ENCODE peak calls at places on chromosomes 6 and 20, in six cellular contexts. E, M, B, X, V and L are unnamed samples.
A peak's percentile ranks its signal among the peaks of the same experiment; 100 is the strongest.

GRCh38 chr6:130559166-130559565 is 193.3 kb downstream of the TMEM200A start:
- DNase-seq in E (peak; percentile 12), V (no peak), M (no peak), X (no peak), B (no peak), L (no peak)

GRCh38 chr6:163415620-163416379 is 1.3 kb downstream of the QKI start:
- DNase-seq in M (no peak), B (peak; percentile 61), V (peak; percentile 90), X (peak; percentile 72), E (peak; percentile 67), L (peak; percentile 85)

GRCh38 chr6:46378882-46379405 is 112.3 kb downstream of the RCAN2 start:
- DNase-seq in X (no peak), M (no peak), E (no peak), V (no peak), B (no peak), L (no peak)

GRCh38 chr6:30060634-30060981 is 457 bp upstream of the POLR1H start:
- DNase-seq in M (no peak), E (peak; percentile 46), B (no peak), V (peak; percentile 85), X (no peak), L (peak; percentile 50)

GRCh38 chr6:12602342-12602741 is 114.2 kb upstream of the PHACTR1 start:
- DNase-seq in M (no peak), E (peak; percentile 51), B (no peak), V (no peak), X (no peak), L (no peak)

GRCh38 chr6:149473080-149474052 is 11.4 kb downstream of the ZC3H12D start:
- DNase-seq in B (no peak), M (no peak), V (peak; percentile 79), E (peak; percentile 20), X (no peak), L (no peak)

GRCh38 chr6:110949679-110950285 is 8.7 kb upstream of the GTF3C6 start:
- DNase-seq in M (peak; percentile 12), X (no peak), V (no peak), E (peak; percentile 59), B (no peak), L (no peak)

GRCh38 chr20:54680872-54681297 is 205.5 kb downstream of the DOK5 start:
- DNase-seq in V (no peak), B (no peak), X (peak; percentile 74), E (peak; percentile 64), M (peak; percentile 15), L (no peak)

GRCh38 chr6:165889636-165890403 is 226.8 kb upstream of the PDE10A start:
- DNase-seq in E (peak; percentile 72), X (peak; percentile 87), V (no peak), B (peak; percentile 25), M (peak; percentile 13), L (no peak)

GRCh38 chr6:33828764-33829731 is 25.2 kb upstream of the MLN start:
- DNase-seq in V (no peak), M (no peak), E (peak; percentile 41), X (peak; percentile 90), B (no peak), L (no peak)

GRCh38 chr20:58081842-58082241 is 146.6 kb downstream of the ANKRD60 start:
- DNase-seq in V (no peak), E (peak; percentile 58), B (no peak), X (no peak), M (no peak), L (no peak)

GRCh38 chr6:113598786-113599185 is 258.4 kb upstream of the MARCKS start:
- DNase-seq in V (no peak), E (no peak), X (no peak), M (no peak), B (no peak), L (no peak)

GRCh38 chr6:20327141-20327540 is 74.5 kb upstream of the E2F3 start:
- DNase-seq in M (no peak), E (no peak), B (no peak), V (no peak), X (no peak), L (no peak)

GRCh38 chr6:120354452-120355098 is 979.7 kb downstream of the TBC1D32 start:
- DNase-seq in E (no peak), V (no peak), M (no peak), B (no peak), X (no peak), L (no peak)

GRCh38 chr20:56626367-56627121 is 2.6 kb upstream of the TFAP2C start:
- DNase-seq in X (peak; percentile 91), E (peak; percentile 24), V (no peak), B (no peak), M (peak; percentile 10), L (no peak)

GRCh38 chr6:118963003-118963402 is 28.0 kb upstream of the MCM9 start:
- DNase-seq in M (peak; percentile 7), E (peak; percentile 25), V (no peak), X (no peak), B (no peak), L (no peak)

GRCh38 chr6:39425346-39426056 is 103.0 kb upstream of the KCNK16 start:
- DNase-seq in E (peak; percentile 40), B (no peak), M (no peak), V (no peak), X (no peak), L (no peak)

GRCh38 chr6:147564556-147564955 is 56.1 kb downstream of the SAMD5 start:
- DNase-seq in V (no peak), B (no peak), E (no peak), M (no peak), X (no peak), L (no peak)

GRCh38 chr20:26169506-26169905 is 472.9 kb upstream of the ZNF337 start:
- DNase-seq in E (peak; percentile 67), X (no peak), B (no peak), V (no peak), M (no peak), L (no peak)

GRCh38 chr6:121682666-121683065 is 247.2 kb downstream of the GJA1 start:
- DNase-seq in E (no peak), M (no peak), V (no peak), X (no peak), B (no peak), L (no peak)

GRCh38 chr6:121688974-121689373 is 253.5 kb downstream of the GJA1 start:
- DNase-seq in X (no peak), B (no peak), V (no peak), M (no peak), E (no peak), L (no peak)

GRCh38 chr6:121691126-121691540 is 255.7 kb downstream of the GJA1 start:
- DNase-seq in X (no peak), E (peak; percentile 41), V (no peak), M (no peak), B (no peak), L (no peak)

DNA sequence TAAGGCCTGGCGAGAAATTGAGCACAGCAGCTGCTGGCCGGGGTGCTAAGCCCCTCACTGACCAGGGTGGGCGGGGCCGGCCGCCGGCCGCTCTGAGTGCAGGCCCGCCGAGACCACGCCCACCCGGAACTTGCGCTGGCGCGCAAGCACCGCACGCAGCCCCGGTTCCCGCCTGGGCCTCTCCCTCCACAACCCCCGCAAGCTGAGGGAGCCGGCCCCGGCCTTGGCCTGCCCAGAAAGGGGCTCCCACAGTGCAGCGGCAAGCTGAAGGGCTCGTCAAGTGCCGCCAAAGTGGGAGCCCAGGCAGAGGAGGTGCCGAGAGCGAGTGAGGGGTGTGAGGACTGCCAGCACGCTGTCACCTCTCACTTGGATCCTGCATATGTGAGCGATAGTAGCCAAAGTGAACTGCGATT is 251.2 kb downstream of the GJA1 start:
- DNase-seq in B (no peak), X (peak; percentile 70), V (no peak), E (no peak), M (no peak), L (peak; percentile 80)
- H3K4me3 ChIP-seq in B (no peak overlapping the region), X (no peak overlapping the region), V (no peak overlapping the region), E (no peak overlapping the region), M (no peak overlapping the region), L (no peak overlapping the region)

GRCh38 chr20:43563429-43563828 is 4.6 kb downstream of the SGK2 start:
- DNase-seq in V (no peak), X (no peak), M (no peak), B (no peak), E (peak; percentile 48), L (no peak)
- H3K4me3 ChIP-seq in V (no peak overlapping the region), X (no peak overlapping the region), M (no peak overlapping the region), B (no peak overlapping the region), E (no peak overlapping the region), L (no peak overlapping the region)

GRCh38 chr20:10433623-10434466 is at the start of gene MKKS:
- DNase-seq in M (peak; percentile 80), X (peak; percentile 95), E (peak; percentile 95), B (peak; percentile 94), V (peak; percentile 98), L (peak; percentile 97)

GRCh38 chr20:10438217-10438616 is 3.1 kb downstream of the SLX4IP start:
- DNase-seq in E (no peak), V (no peak), X (no peak), B (no peak), M (no peak), L (no peak)

GRCh38 chr20:10434467-10434831 is 427 bp upstream of the MKKS start:
- DNase-seq in E (peak; percentile 99), X (peak; percentile 97), B (peak; percentile 96), V (peak; percentile 91), M (peak; percentile 99), L (peak; percentile 93)

GRCh38 chr20:10434832-10435812 is at the start of gene SLX4IP:
- DNase-seq in B (peak; percentile 97), X (peak; percentile 97), E (peak; percentile 97), M (peak; percentile 97), V (peak; percentile 95), L (peak; percentile 94)

GRCh38 chr20:10436053-10436699 is 1.1 kb downstream of the SLX4IP start:
- DNase-seq in X (no peak), E (no peak), V (peak; percentile 79), B (no peak), M (no peak), L (no peak)
- H3K4me3 ChIP-seq in X (peak overlapping the region; percentile 85), E (peak overlapping the region; percentile 81), V (no peak overlapping the region), B (no peak overlapping the region), M (peak overlapping the region; percentile 96), L (no peak overlapping the region)

DNA sequence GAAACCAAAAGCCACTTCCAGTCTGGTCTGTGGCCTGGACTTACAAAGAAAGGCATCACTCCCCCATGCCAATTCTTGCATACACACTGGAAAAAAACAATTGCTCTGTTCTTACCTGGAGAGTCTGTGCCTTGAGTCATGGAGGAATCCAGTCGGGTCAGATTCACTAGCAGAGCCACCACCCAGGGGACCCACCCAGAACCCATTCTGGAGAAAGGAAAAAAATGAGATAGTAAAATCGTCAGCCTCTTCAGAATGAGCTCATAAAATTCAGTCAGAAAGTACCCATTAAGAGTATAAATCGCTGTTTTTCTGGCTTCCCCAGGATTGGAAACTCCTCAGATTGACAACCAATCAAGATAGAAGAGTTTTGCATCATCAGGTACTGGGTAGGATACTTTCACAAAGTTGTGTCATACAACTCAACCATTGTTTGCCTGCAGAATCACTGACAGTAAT is at the start of gene HLA-DOB:
- DNase-seq in B (no peak), V (no peak), E (peak; percentile 27), M (peak; percentile 40), X (no peak), L (no peak)
- H3K4me3 ChIP-seq in B (peak within 1 kb of the TSS; percentile 25), V (peak within 1 kb of the TSS; percentile 22), E (no peak within 1 kb of the TSS), M (no peak within 1 kb of the TSS), X (no peak within 1 kb of the TSS), L (no peak within 1 kb of the TSS)